ENCODE peak calls at places on chromosomes 2 and 18, in five cellular contexts. One of them, this sample, is unnamed.

GRCh38 chr2:233440714-233441113 is 86.4 kb downstream of the DGKD start:
- DNase-seq in substantia nigra: no peak
- DNase-seq in naive B cell: no peak
- DNase-seq in activated T-helper 1 cell treated with anti-CD3 and anti-CD28 coated beads, Interleukin-12 subunit alpha, Interleukin-12 subunit beta, Interleukin-2, Interleukin-4 antibody, amounts not matched to agents 30 ng/mL and 10 ng/mL and 1 ng/mL, durations not matched to agents 14 hours and 24 hours and 36 hours: no peak
- DNase-seq in stimulated activated naive CD8-positive, alpha-beta T cell treated with anti-CD3 and anti-CD28 coated beads, Interleukin-15, amount 100 ng/mL, for 72 hours: no peak
- DNase-seq in this sample: no peak

GRCh38 chr2:6310186-6310909 is 555.4 kb downstream of the CMPK2 start:
- DNase-seq in substantia nigra: no peak
- DNase-seq in naive B cell: no peak
- DNase-seq in activated T-helper 1 cell treated with anti-CD3 and anti-CD28 coated beads, Interleukin-12 subunit alpha, Interleukin-12 subunit beta, Interleukin-2, Interleukin-4 antibody, amounts not matched to agents 30 ng/mL and 10 ng/mL and 1 ng/mL, durations not matched to agents 14 hours and 24 hours and 36 hours: no peak
- DNase-seq in stimulated activated naive CD8-positive, alpha-beta T cell treated with anti-CD3 and anti-CD28 coated beads, Interleukin-15, amount 100 ng/mL, for 72 hours: no peak
- DNase-seq in this sample: no peak

GRCh38 chr2:29222381-29223179 is 107.4 kb downstream of the CLIP4 start:
- DNase-seq in substantia nigra: no peak
- DNase-seq in naive B cell: no peak
- DNase-seq in activated T-helper 1 cell treated with anti-CD3 and anti-CD28 coated beads, Interleukin-12 subunit alpha, Interleukin-12 subunit beta, Interleukin-2, Interleukin-4 antibody, amounts not matched to agents 30 ng/mL and 10 ng/mL and 1 ng/mL, durations not matched to agents 14 hours and 24 hours and 36 hours: no peak
- DNase-seq in stimulated activated naive CD8-positive, alpha-beta T cell treated with anti-CD3 and anti-CD28 coated beads, Interleukin-15, amount 100 ng/mL, for 72 hours: no peak
- DNase-seq in this sample: no peak

GRCh38 chr2:240585681-240586197 is 795 bp upstream of the CAPN10 start:
- DNase-seq in substantia nigra: no peak
- DNase-seq in naive B cell: no peak
- DNase-seq in activated T-helper 1 cell treated with anti-CD3 and anti-CD28 coated beads, Interleukin-12 subunit alpha, Interleukin-12 subunit beta, Interleukin-2, Interleukin-4 antibody, amounts not matched to agents 30 ng/mL and 10 ng/mL and 1 ng/mL, durations not matched to agents 14 hours and 24 hours and 36 hours: no peak
- DNase-seq in stimulated activated naive CD8-positive, alpha-beta T cell treated with anti-CD3 and anti-CD28 coated beads, Interleukin-15, amount 100 ng/mL, for 72 hours: no peak
- DNase-seq in this sample: no peak

GRCh38 chr2:232761301-232761907 is 15.0 kb downstream of the KCNJ13 start:
- DNase-seq in substantia nigra: no peak
- DNase-seq in naive B cell: peak
- DNase-seq in activated T-helper 1 cell treated with anti-CD3 and anti-CD28 coated beads, Interleukin-12 subunit alpha, Interleukin-12 subunit beta, Interleukin-2, Interleukin-4 antibody, amounts not matched to agents 30 ng/mL and 10 ng/mL and 1 ng/mL, durations not matched to agents 14 hours and 24 hours and 36 hours: peak
- DNase-seq in stimulated activated naive CD8-positive, alpha-beta T cell treated with anti-CD3 and anti-CD28 coated beads, Interleukin-15, amount 100 ng/mL, for 72 hours: peak
- DNase-seq in this sample: peak

GRCh38 chr2:219475697-219476604 is 22.7 kb upstream of the GMPPA start:
- DNase-seq in substantia nigra: no peak
- DNase-seq in naive B cell: no peak
- DNase-seq in activated T-helper 1 cell treated with anti-CD3 and anti-CD28 coated beads, Interleukin-12 subunit alpha, Interleukin-12 subunit beta, Interleukin-2, Interleukin-4 antibody, amounts not matched to agents 30 ng/mL and 10 ng/mL and 1 ng/mL, durations not matched to agents 14 hours and 24 hours and 36 hours: peak
- DNase-seq in stimulated activated naive CD8-positive, alpha-beta T cell treated with anti-CD3 and anti-CD28 coated beads, Interleukin-15, amount 100 ng/mL, for 72 hours: peak
- DNase-seq in this sample: peak

GRCh38 chr2:47015730-47016129 is 100.1 kb upstream of the MCFD2 start:
- DNase-seq in substantia nigra: no peak
- DNase-seq in naive B cell: no peak
- DNase-seq in activated T-helper 1 cell treated with anti-CD3 and anti-CD28 coated beads, Interleukin-12 subunit alpha, Interleukin-12 subunit beta, Interleukin-2, Interleukin-4 antibody, amounts not matched to agents 30 ng/mL and 10 ng/mL and 1 ng/mL, durations not matched to agents 14 hours and 24 hours and 36 hours: no peak
- DNase-seq in stimulated activated naive CD8-positive, alpha-beta T cell treated with anti-CD3 and anti-CD28 coated beads, Interleukin-15, amount 100 ng/mL, for 72 hours: no peak
- DNase-seq in this sample: no peak

GRCh38 chr2:115364078-115364477 is 921.6 kb downstream of the DPP10 start:
- DNase-seq in substantia nigra: no peak
- DNase-seq in naive B cell: no peak
- DNase-seq in activated T-helper 1 cell treated with anti-CD3 and anti-CD28 coated beads, Interleukin-12 subunit alpha, Interleukin-12 subunit beta, Interleukin-2, Interleukin-4 antibody, amounts not matched to agents 30 ng/mL and 10 ng/mL and 1 ng/mL, durations not matched to agents 14 hours and 24 hours and 36 hours: no peak
- DNase-seq in stimulated activated naive CD8-positive, alpha-beta T cell treated with anti-CD3 and anti-CD28 coated beads, Interleukin-15, amount 100 ng/mL, for 72 hours: no peak
- DNase-seq in this sample: no peak

GRCh38 chr2:101831351-101831865 is 133.9 kb downstream of the MAP4K4 start:
- DNase-seq in substantia nigra: no peak
- DNase-seq in naive B cell: peak
- DNase-seq in activated T-helper 1 cell treated with anti-CD3 and anti-CD28 coated beads, Interleukin-12 subunit alpha, Interleukin-12 subunit beta, Interleukin-2, Interleukin-4 antibody, amounts not matched to agents 30 ng/mL and 10 ng/mL and 1 ng/mL, durations not matched to agents 14 hours and 24 hours and 36 hours: peak
- DNase-seq in stimulated activated naive CD8-positive, alpha-beta T cell treated with anti-CD3 and anti-CD28 coated beads, Interleukin-15, amount 100 ng/mL, for 72 hours: peak
- DNase-seq in this sample: peak

GRCh38 chr2:106269591-106270291 is 75.6 kb upstream of the UXS1 start:
- DNase-seq in substantia nigra: no peak
- DNase-seq in naive B cell: peak
- DNase-seq in activated T-helper 1 cell treated with anti-CD3 and anti-CD28 coated beads, Interleukin-12 subunit alpha, Interleukin-12 subunit beta, Interleukin-2, Interleukin-4 antibody, amounts not matched to agents 30 ng/mL and 10 ng/mL and 1 ng/mL, durations not matched to agents 14 hours and 24 hours and 36 hours: peak
- DNase-seq in stimulated activated naive CD8-positive, alpha-beta T cell treated with anti-CD3 and anti-CD28 coated beads, Interleukin-15, amount 100 ng/mL, for 72 hours: peak
- DNase-seq in this sample: peak

GRCh38 chr2:229268626-229269025 is 2.5 kb downstream of the PID1 start:
- DNase-seq in substantia nigra: no peak
- DNase-seq in naive B cell: no peak
- DNase-seq in activated T-helper 1 cell treated with anti-CD3 and anti-CD28 coated beads, Interleukin-12 subunit alpha, Interleukin-12 subunit beta, Interleukin-2, Interleukin-4 antibody, amounts not matched to agents 30 ng/mL and 10 ng/mL and 1 ng/mL, durations not matched to agents 14 hours and 24 hours and 36 hours: no peak
- DNase-seq in stimulated activated naive CD8-positive, alpha-beta T cell treated with anti-CD3 and anti-CD28 coated beads, Interleukin-15, amount 100 ng/mL, for 72 hours: no peak
- DNase-seq in this sample: no peak

GRCh38 chr2:8678731-8679566 is 2.9 kb upstream of the ID2 start:
- DNase-seq in substantia nigra: peak
- DNase-seq in naive B cell: peak
- DNase-seq in activated T-helper 1 cell treated with anti-CD3 and anti-CD28 coated beads, Interleukin-12 subunit alpha, Interleukin-12 subunit beta, Interleukin-2, Interleukin-4 antibody, amounts not matched to agents 30 ng/mL and 10 ng/mL and 1 ng/mL, durations not matched to agents 14 hours and 24 hours and 36 hours: peak
- DNase-seq in stimulated activated naive CD8-positive, alpha-beta T cell treated with anti-CD3 and anti-CD28 coated beads, Interleukin-15, amount 100 ng/mL, for 72 hours: peak
- DNase-seq in this sample: peak

GRCh38 chr18:8426401-8426800 is 182.8 kb upstream of the RAB12 start:
- DNase-seq in substantia nigra: no peak
- DNase-seq in naive B cell: no peak
- DNase-seq in activated T-helper 1 cell treated with anti-CD3 and anti-CD28 coated beads, Interleukin-12 subunit alpha, Interleukin-12 subunit beta, Interleukin-2, Interleukin-4 antibody, amounts not matched to agents 30 ng/mL and 10 ng/mL and 1 ng/mL, durations not matched to agents 14 hours and 24 hours and 36 hours: no peak
- DNase-seq in stimulated activated naive CD8-positive, alpha-beta T cell treated with anti-CD3 and anti-CD28 coated beads, Interleukin-15, amount 100 ng/mL, for 72 hours: peak
- DNase-seq in this sample: no peak

GRCh38 chr2:65053199-65053598 is 3.0 kb upstream of the CEP68 start:
- DNase-seq in substantia nigra: no peak
- DNase-seq in naive B cell: peak
- DNase-seq in activated T-helper 1 cell treated with anti-CD3 and anti-CD28 coated beads, Interleukin-12 subunit alpha, Interleukin-12 subunit beta, Interleukin-2, Interleukin-4 antibody, amounts not matched to agents 30 ng/mL and 10 ng/mL and 1 ng/mL, durations not matched to agents 14 hours and 24 hours and 36 hours: peak
- DNase-seq in stimulated activated naive CD8-positive, alpha-beta T cell treated with anti-CD3 and anti-CD28 coated beads, Interleukin-15, amount 100 ng/mL, for 72 hours: peak
- DNase-seq in this sample: peak

GRCh38 chr2:188295067-188295685 is 3.5 kb downstream of the GULP1 start:
- DNase-seq in substantia nigra: no peak
- DNase-seq in naive B cell: no peak
- DNase-seq in activated T-helper 1 cell treated with anti-CD3 and anti-CD28 coated beads, Interleukin-12 subunit alpha, Interleukin-12 subunit beta, Interleukin-2, Interleukin-4 antibody, amounts not matched to agents 30 ng/mL and 10 ng/mL and 1 ng/mL, durations not matched to agents 14 hours and 24 hours and 36 hours: no peak
- DNase-seq in stimulated activated naive CD8-positive, alpha-beta T cell treated with anti-CD3 and anti-CD28 coated beads, Interleukin-15, amount 100 ng/mL, for 72 hours: no peak
- DNase-seq in this sample: no peak

GRCh38 chr2:27496357-27497287 is at the start of gene GCKR:
- DNase-seq in substantia nigra: no peak
- DNase-seq in naive B cell: no peak
- DNase-seq in activated T-helper 1 cell treated with anti-CD3 and anti-CD28 coated beads, Interleukin-12 subunit alpha, Interleukin-12 subunit beta, Interleukin-2, Interleukin-4 antibody, amounts not matched to agents 30 ng/mL and 10 ng/mL and 1 ng/mL, durations not matched to agents 14 hours and 24 hours and 36 hours: no peak
- DNase-seq in stimulated activated naive CD8-positive, alpha-beta T cell treated with anti-CD3 and anti-CD28 coated beads, Interleukin-15, amount 100 ng/mL, for 72 hours: no peak
- DNase-seq in this sample: no peak

GRCh38 chr2:88753833-88754584 is 62.5 kb downstream of the RPIA start:
- DNase-seq in substantia nigra: no peak
- DNase-seq in naive B cell: peak
- DNase-seq in activated T-helper 1 cell treated with anti-CD3 and anti-CD28 coated beads, Interleukin-12 subunit alpha, Interleukin-12 subunit beta, Interleukin-2, Interleukin-4 antibody, amounts not matched to agents 30 ng/mL and 10 ng/mL and 1 ng/mL, durations not matched to agents 14 hours and 24 hours and 36 hours: peak
- DNase-seq in stimulated activated naive CD8-positive, alpha-beta T cell treated with anti-CD3 and anti-CD28 coated beads, Interleukin-15, amount 100 ng/mL, for 72 hours: peak
- DNase-seq in this sample: peak

GRCh38 chr2:124283090-124283489 is 258.0 kb downstream of the CNTNAP5 start:
- DNase-seq in substantia nigra: no peak
- DNase-seq in naive B cell: no peak
- DNase-seq in activated T-helper 1 cell treated with anti-CD3 and anti-CD28 coated beads, Interleukin-12 subunit alpha, Interleukin-12 subunit beta, Interleukin-2, Interleukin-4 antibody, amounts not matched to agents 30 ng/mL and 10 ng/mL and 1 ng/mL, durations not matched to agents 14 hours and 24 hours and 36 hours: no peak
- DNase-seq in stimulated activated naive CD8-positive, alpha-beta T cell treated with anti-CD3 and anti-CD28 coated beads, Interleukin-15, amount 100 ng/mL, for 72 hours: no peak
- DNase-seq in this sample: no peak

GRCh38 chr2:130372055-130372832 is 16.4 kb downstream of the PTPN18 start:
- DNase-seq in substantia nigra: peak
- DNase-seq in naive B cell: peak
- DNase-seq in activated T-helper 1 cell treated with anti-CD3 and anti-CD28 coated beads, Interleukin-12 subunit alpha, Interleukin-12 subunit beta, Interleukin-2, Interleukin-4 antibody, amounts not matched to agents 30 ng/mL and 10 ng/mL and 1 ng/mL, durations not matched to agents 14 hours and 24 hours and 36 hours: peak
- DNase-seq in stimulated activated naive CD8-positive, alpha-beta T cell treated with anti-CD3 and anti-CD28 coated beads, Interleukin-15, amount 100 ng/mL, for 72 hours: peak
- DNase-seq in this sample: peak

GRCh38 chr18:3265564-3266033 is 3.7 kb downstream of the MYL12B start:
- DNase-seq in substantia nigra: no peak
- DNase-seq in naive B cell: no peak
- DNase-seq in activated T-helper 1 cell treated with anti-CD3 and anti-CD28 coated beads, Interleukin-12 subunit alpha, Interleukin-12 subunit beta, Interleukin-2, Interleukin-4 antibody, amounts not matched to agents 30 ng/mL and 10 ng/mL and 1 ng/mL, durations not matched to agents 14 hours and 24 hours and 36 hours: no peak
- DNase-seq in stimulated activated naive CD8-positive, alpha-beta T cell treated with anti-CD3 and anti-CD28 coated beads, Interleukin-15, amount 100 ng/mL, for 72 hours: no peak
- DNase-seq in this sample: no peak

GRCh38 chr2:197273485-197273884 is 37.1 kb downstream of the ANKRD44 start:
- DNase-seq in substantia nigra: no peak
- DNase-seq in naive B cell: no peak
- DNase-seq in activated T-helper 1 cell treated with anti-CD3 and anti-CD28 coated beads, Interleukin-12 subunit alpha, Interleukin-12 subunit beta, Interleukin-2, Interleukin-4 antibody, amounts not matched to agents 30 ng/mL and 10 ng/mL and 1 ng/mL, durations not matched to agents 14 hours and 24 hours and 36 hours: no peak
- DNase-seq in stimulated activated naive CD8-positive, alpha-beta T cell treated with anti-CD3 and anti-CD28 coated beads, Interleukin-15, amount 100 ng/mL, for 72 hours: no peak
- DNase-seq in this sample: no peak

GRCh38 chr2:217856871-217857270 is 145.9 kb downstream of the TNS1 start:
- DNase-seq in substantia nigra: no peak
- DNase-seq in naive B cell: no peak
- DNase-seq in activated T-helper 1 cell treated with anti-CD3 and anti-CD28 coated beads, Interleukin-12 subunit alpha, Interleukin-12 subunit beta, Interleukin-2, Interleukin-4 antibody, amounts not matched to agents 30 ng/mL and 10 ng/mL and 1 ng/mL, durations not matched to agents 14 hours and 24 hours and 36 hours: no peak
- DNase-seq in stimulated activated naive CD8-positive, alpha-beta T cell treated with anti-CD3 and anti-CD28 coated beads, Interleukin-15, amount 100 ng/mL, for 72 hours: no peak
- DNase-seq in this sample: no peak

GRCh38 chr2:18795881-18796280 is 206.5 kb upstream of the NT5C1B start:
- DNase-seq in substantia nigra: no peak
- DNase-seq in naive B cell: no peak
- DNase-seq in activated T-helper 1 cell treated with anti-CD3 and anti-CD28 coated beads, Interleukin-12 subunit alpha, Interleukin-12 subunit beta, Interleukin-2, Interleukin-4 antibody, amounts not matched to agents 30 ng/mL and 10 ng/mL and 1 ng/mL, durations not matched to agents 14 hours and 24 hours and 36 hours: no peak
- DNase-seq in stimulated activated naive CD8-positive, alpha-beta T cell treated with anti-CD3 and anti-CD28 coated beads, Interleukin-15, amount 100 ng/mL, for 72 hours: no peak
- DNase-seq in this sample: no peak

GRCh38 chr18:56522826-56523225 is 115.6 kb downstream of the TXNL1 start:
- DNase-seq in substantia nigra: no peak
- DNase-seq in naive B cell: no peak
- DNase-seq in activated T-helper 1 cell treated with anti-CD3 and anti-CD28 coated beads, Interleukin-12 subunit alpha, Interleukin-12 subunit beta, Interleukin-2, Interleukin-4 antibody, amounts not matched to agents 30 ng/mL and 10 ng/mL and 1 ng/mL, durations not matched to agents 14 hours and 24 hours and 36 hours: no peak
- DNase-seq in stimulated activated naive CD8-positive, alpha-beta T cell treated with anti-CD3 and anti-CD28 coated beads, Interleukin-15, amount 100 ng/mL, for 72 hours: no peak
- DNase-seq in this sample: no peak

GRCh38 chr18:48850891-48851302 is 99.9 kb downstream of the SMAD7 start:
- DNase-seq in substantia nigra: no peak
- DNase-seq in naive B cell: no peak
- DNase-seq in activated T-helper 1 cell treated with anti-CD3 and anti-CD28 coated beads, Interleukin-12 subunit alpha, Interleukin-12 subunit beta, Interleukin-2, Interleukin-4 antibody, amounts not matched to agents 30 ng/mL and 10 ng/mL and 1 ng/mL, durations not matched to agents 14 hours and 24 hours and 36 hours: no peak
- DNase-seq in stimulated activated naive CD8-positive, alpha-beta T cell treated with anti-CD3 and anti-CD28 coated beads, Interleukin-15, amount 100 ng/mL, for 72 hours: no peak
- DNase-seq in this sample: no peak

GRCh38 chr2:214255046-214255445 is 155.8 kb upstream of the VWC2L start:
- DNase-seq in substantia nigra: no peak
- DNase-seq in naive B cell: no peak
- DNase-seq in activated T-helper 1 cell treated with anti-CD3 and anti-CD28 coated beads, Interleukin-12 subunit alpha, Interleukin-12 subunit beta, Interleukin-2, Interleukin-4 antibody, amounts not matched to agents 30 ng/mL and 10 ng/mL and 1 ng/mL, durations not matched to agents 14 hours and 24 hours and 36 hours: no peak
- DNase-seq in stimulated activated naive CD8-positive, alpha-beta T cell treated with anti-CD3 and anti-CD28 coated beads, Interleukin-15, amount 100 ng/mL, for 72 hours: no peak
- DNase-seq in this sample: no peak

GRCh38 chr2:187618813-187619212 is 64.6 kb upstream of the TFPI start:
- DNase-seq in substantia nigra: no peak
- DNase-seq in naive B cell: no peak
- DNase-seq in activated T-helper 1 cell treated with anti-CD3 and anti-CD28 coated beads, Interleukin-12 subunit alpha, Interleukin-12 subunit beta, Interleukin-2, Interleukin-4 antibody, amounts not matched to agents 30 ng/mL and 10 ng/mL and 1 ng/mL, durations not matched to agents 14 hours and 24 hours and 36 hours: no peak
- DNase-seq in stimulated activated naive CD8-positive, alpha-beta T cell treated with anti-CD3 and anti-CD28 coated beads, Interleukin-15, amount 100 ng/mL, for 72 hours: no peak
- DNase-seq in this sample: no peak

GRCh38 chr2:109690457-109690821 is 76.3 kb downstream of the SOWAHC start:
- DNase-seq in substantia nigra: no peak
- DNase-seq in naive B cell: no peak
- DNase-seq in activated T-helper 1 cell treated with anti-CD3 and anti-CD28 coated beads, Interleukin-12 subunit alpha, Interleukin-12 subunit beta, Interleukin-2, Interleukin-4 antibody, amounts not matched to agents 30 ng/mL and 10 ng/mL and 1 ng/mL, durations not matched to agents 14 hours and 24 hours and 36 hours: no peak
- DNase-seq in stimulated activated naive CD8-positive, alpha-beta T cell treated with anti-CD3 and anti-CD28 coated beads, Interleukin-15, amount 100 ng/mL, for 72 hours: no peak
- DNase-seq in this sample: no peak

GRCh38 chr2:105864262-105864661 is 119.5 kb downstream of the NCK2 start:
- DNase-seq in substantia nigra: no peak
- DNase-seq in naive B cell: no peak
- DNase-seq in activated T-helper 1 cell treated with anti-CD3 and anti-CD28 coated beads, Interleukin-12 subunit alpha, Interleukin-12 subunit beta, Interleukin-2, Interleukin-4 antibody, amounts not matched to agents 30 ng/mL and 10 ng/mL and 1 ng/mL, durations not matched to agents 14 hours and 24 hours and 36 hours: no peak
- DNase-seq in stimulated activated naive CD8-positive, alpha-beta T cell treated with anti-CD3 and anti-CD28 coated beads, Interleukin-15, amount 100 ng/mL, for 72 hours: peak
- DNase-seq in this sample: no peak

GRCh38 chr2:54557211-54557600 is 101.1 kb downstream of the SPTBN1 start:
- DNase-seq in substantia nigra: no peak
- DNase-seq in naive B cell: no peak
- DNase-seq in activated T-helper 1 cell treated with anti-CD3 and anti-CD28 coated beads, Interleukin-12 subunit alpha, Interleukin-12 subunit beta, Interleukin-2, Interleukin-4 antibody, amounts not matched to agents 30 ng/mL and 10 ng/mL and 1 ng/mL, durations not matched to agents 14 hours and 24 hours and 36 hours: no peak
- DNase-seq in stimulated activated naive CD8-positive, alpha-beta T cell treated with anti-CD3 and anti-CD28 coated beads, Interleukin-15, amount 100 ng/mL, for 72 hours: no peak
- DNase-seq in this sample: no peak

GRCh38 chr2:217611626-217612127 is 391.1 kb downstream of the TNS1 start:
- DNase-seq in substantia nigra: no peak
- DNase-seq in naive B cell: no peak
- DNase-seq in activated T-helper 1 cell treated with anti-CD3 and anti-CD28 coated beads, Interleukin-12 subunit alpha, Interleukin-12 subunit beta, Interleukin-2, Interleukin-4 antibody, amounts not matched to agents 30 ng/mL and 10 ng/mL and 1 ng/mL, durations not matched to agents 14 hours and 24 hours and 36 hours: no peak
- DNase-seq in stimulated activated naive CD8-positive, alpha-beta T cell treated with anti-CD3 and anti-CD28 coated beads, Interleukin-15, amount 100 ng/mL, for 72 hours: no peak
- DNase-seq in this sample: no peak

GRCh38 chr2:85215074-85216050 is 82.2 kb downstream of the TCF7L1 start:
- DNase-seq in substantia nigra: no peak
- DNase-seq in naive B cell: no peak
- DNase-seq in activated T-helper 1 cell treated with anti-CD3 and anti-CD28 coated beads, Interleukin-12 subunit alpha, Interleukin-12 subunit beta, Interleukin-2, Interleukin-4 antibody, amounts not matched to agents 30 ng/mL and 10 ng/mL and 1 ng/mL, durations not matched to agents 14 hours and 24 hours and 36 hours: no peak
- DNase-seq in stimulated activated naive CD8-positive, alpha-beta T cell treated with anti-CD3 and anti-CD28 coated beads, Interleukin-15, amount 100 ng/mL, for 72 hours: no peak
- DNase-seq in this sample: no peak